ENCODE peak calls at places on chromosomes 7 and 10, in eight cellular contexts. One of them, this sample, is unnamed.

GRCh38 chr7:114070246-114070645 is 151.4 kb upstream of the PPP1R3A start:
- DNase-seq in cardiac fibroblast: peak
- DNase-seq in Calu3: no peak
- DNase-seq in foreskin keratinocyte: no peak
- DNase-seq in nephron progenitor cell: no peak
- DNase-seq in kidney epithelial cell: no peak
- DNase-seq in fibroblast of lung: peak
- DNase-seq in ovary: no peak
- DNase-seq in this sample: no peak

GRCh38 chr10:24793648-24794379 is 70.1 kb upstream of the ARHGAP21 start:
- DNase-seq in cardiac fibroblast: peak
- DNase-seq in Calu3: no peak
- DNase-seq in foreskin keratinocyte: no peak
- DNase-seq in nephron progenitor cell: no peak
- DNase-seq in kidney epithelial cell: no peak
- DNase-seq in fibroblast of lung: peak
- DNase-seq in ovary: no peak
- DNase-seq in this sample: no peak

GRCh38 chr10:36068542-36068941 is 426.4 kb upstream of the FZD8 start:
- DNase-seq in cardiac fibroblast: no peak
- DNase-seq in Calu3: no peak
- DNase-seq in foreskin keratinocyte: no peak
- DNase-seq in nephron progenitor cell: no peak
- DNase-seq in kidney epithelial cell: no peak
- DNase-seq in fibroblast of lung: no peak
- DNase-seq in ovary: no peak
- DNase-seq in this sample: no peak

GRCh38 chr10:69853064-69853463 is 51.4 kb downstream of the COL13A1 start:
- DNase-seq in cardiac fibroblast: no peak
- DNase-seq in Calu3: no peak
- DNase-seq in foreskin keratinocyte: no peak
- DNase-seq in nephron progenitor cell: no peak
- DNase-seq in kidney epithelial cell: no peak
- DNase-seq in fibroblast of lung: no peak
- DNase-seq in ovary: no peak
- DNase-seq in this sample: no peak

GRCh38 chr10:98405422-98405821 is 9.6 kb downstream of the PYROXD2 start:
- DNase-seq in cardiac fibroblast: no peak
- DNase-seq in Calu3: no peak
- DNase-seq in foreskin keratinocyte: no peak
- DNase-seq in nephron progenitor cell: no peak
- DNase-seq in kidney epithelial cell: no peak
- DNase-seq in fibroblast of lung: peak
- DNase-seq in ovary: no peak
- DNase-seq in this sample: no peak

GRCh38 chr7:28904539-28905143 is 53.5 kb downstream of the TRIL start:
- DNase-seq in cardiac fibroblast: peak
- DNase-seq in Calu3: no peak
- DNase-seq in foreskin keratinocyte: no peak
- DNase-seq in nephron progenitor cell: no peak
- DNase-seq in kidney epithelial cell: no peak
- DNase-seq in fibroblast of lung: peak
- DNase-seq in ovary: no peak
- DNase-seq in this sample: no peak

GRCh38 chr10:117541909-117542705 is 439 bp upstream of the EMX2 start:
- DNase-seq in cardiac fibroblast: peak
- DNase-seq in Calu3: no peak
- DNase-seq in foreskin keratinocyte: peak
- DNase-seq in nephron progenitor cell: peak
- DNase-seq in kidney epithelial cell: peak
- DNase-seq in fibroblast of lung: peak
- DNase-seq in ovary: peak
- DNase-seq in this sample: no peak

GRCh38 chr10:77041636-77042258 is 595.9 kb downstream of the KCNMA1 start:
- DNase-seq in cardiac fibroblast: peak
- DNase-seq in Calu3: no peak
- DNase-seq in foreskin keratinocyte: no peak
- DNase-seq in nephron progenitor cell: no peak
- DNase-seq in kidney epithelial cell: no peak
- DNase-seq in fibroblast of lung: no peak
- DNase-seq in ovary: no peak
- DNase-seq in this sample: no peak

GRCh38 chr7:92133133-92133736 is 1.0 kb downstream of the CYP51A1 start:
- DNase-seq in cardiac fibroblast: peak
- DNase-seq in Calu3: peak
- DNase-seq in foreskin keratinocyte: no peak
- DNase-seq in nephron progenitor cell: no peak
- DNase-seq in kidney epithelial cell: no peak
- DNase-seq in fibroblast of lung: peak
- DNase-seq in ovary: no peak
- DNase-seq in this sample: no peak

GRCh38 chr10:43905502-43906236 is 257.0 kb upstream of the ZNF32 start:
- DNase-seq in cardiac fibroblast: peak
- DNase-seq in Calu3: no peak
- DNase-seq in foreskin keratinocyte: no peak
- DNase-seq in nephron progenitor cell: no peak
- DNase-seq in kidney epithelial cell: no peak
- DNase-seq in fibroblast of lung: peak
- DNase-seq in ovary: peak
- DNase-seq in this sample: peak

GRCh38 chr10:124152139-124152780 is 58.9 kb upstream of the CHST15 start:
- DNase-seq in cardiac fibroblast: peak
- DNase-seq in Calu3: peak
- DNase-seq in foreskin keratinocyte: peak
- DNase-seq in nephron progenitor cell: no peak
- DNase-seq in kidney epithelial cell: peak
- DNase-seq in fibroblast of lung: peak
- DNase-seq in ovary: peak
- DNase-seq in this sample: peak

GRCh38 chr10:55550241-55550640 is 749.2 kb upstream of the PCDH15 start:
- DNase-seq in cardiac fibroblast: peak
- DNase-seq in Calu3: peak
- DNase-seq in foreskin keratinocyte: peak
- DNase-seq in nephron progenitor cell: no peak
- DNase-seq in kidney epithelial cell: peak
- DNase-seq in fibroblast of lung: peak
- DNase-seq in ovary: no peak
- DNase-seq in this sample: no peak

GRCh38 chr7:21426958-21427860 is 674 bp upstream of the SP4 start:
- DNase-seq in cardiac fibroblast: peak
- DNase-seq in Calu3: peak
- DNase-seq in foreskin keratinocyte: peak
- DNase-seq in nephron progenitor cell: peak
- DNase-seq in kidney epithelial cell: peak
- DNase-seq in fibroblast of lung: peak
- DNase-seq in ovary: peak
- DNase-seq in this sample: peak
- TF ChIP-seq CTCF in cardiac fibroblast: no peak
- TF ChIP-seq CTCF in Calu3: no peak
- TF ChIP-seq CTCF in foreskin keratinocyte: peak
- TF ChIP-seq CTCF in nephron progenitor cell: no peak
- TF ChIP-seq CTCF in kidney epithelial cell: no peak
- TF ChIP-seq CTCF in fibroblast of lung: no peak
- TF ChIP-seq CTCF in ovary: peak
- TF ChIP-seq CTCF in this sample: peak

GRCh38 chr10:71725998-71726672 is 6.6 kb upstream of the C10orf105 start:
- DNase-seq in cardiac fibroblast: peak
- DNase-seq in Calu3: peak
- DNase-seq in foreskin keratinocyte: no peak
- DNase-seq in nephron progenitor cell: peak
- DNase-seq in kidney epithelial cell: no peak
- DNase-seq in fibroblast of lung: peak
- DNase-seq in ovary: no peak
- DNase-seq in this sample: no peak
- TF ChIP-seq CTCF in cardiac fibroblast: peak
- TF ChIP-seq CTCF in Calu3: peak
- TF ChIP-seq CTCF in foreskin keratinocyte: peak
- TF ChIP-seq CTCF in nephron progenitor cell: no peak
- TF ChIP-seq CTCF in kidney epithelial cell: peak
- TF ChIP-seq CTCF in fibroblast of lung: peak
- TF ChIP-seq CTCF in ovary: no peak
- TF ChIP-seq CTCF in this sample: peak

DNA sequence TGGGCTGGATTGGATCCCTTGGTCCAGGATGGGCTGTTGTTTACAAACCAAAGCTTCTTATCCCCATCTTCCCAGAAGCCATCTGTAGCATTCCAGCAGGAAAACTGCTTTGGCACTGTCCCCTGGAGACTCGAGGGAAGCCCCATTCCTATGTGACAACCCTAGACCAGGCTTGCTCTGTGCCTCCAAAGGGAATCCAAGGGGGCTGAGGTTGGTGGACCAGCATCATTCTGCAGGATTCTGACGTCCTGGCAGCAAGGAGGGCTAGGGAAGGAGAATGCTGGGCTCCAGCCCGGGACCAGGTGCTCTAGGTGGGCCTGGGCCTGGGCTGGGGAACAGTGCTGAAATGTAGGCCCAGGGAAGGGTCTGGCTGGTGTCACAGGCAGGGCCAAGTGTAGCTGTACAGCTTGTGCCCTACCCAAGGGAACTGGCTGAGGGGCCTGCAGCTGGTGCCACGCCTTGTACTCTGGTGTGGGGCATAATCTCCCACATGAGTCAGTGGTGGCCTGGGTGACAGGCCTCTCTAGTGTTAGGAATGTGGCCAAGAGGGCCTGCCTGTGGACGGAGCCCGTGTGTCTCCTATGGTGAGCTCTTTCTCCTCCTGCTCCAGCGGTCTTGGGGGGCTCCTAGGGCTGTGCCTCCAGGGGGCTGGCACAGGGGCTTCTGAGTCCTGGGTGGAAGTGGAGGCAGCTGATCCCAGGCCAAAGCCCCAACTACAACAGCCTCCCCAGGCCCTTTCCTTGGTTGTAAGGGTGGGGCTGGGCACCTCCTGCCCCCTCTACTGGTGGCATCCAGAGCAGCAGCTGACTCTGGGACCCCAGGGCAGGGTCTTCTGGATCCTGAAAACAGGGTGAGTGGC is 25.2 kb downstream of the TRIM8 start:
- DNase-seq in cardiac fibroblast: no peak
- DNase-seq in Calu3: peak
- DNase-seq in foreskin keratinocyte: no peak
- DNase-seq in nephron progenitor cell: peak
- DNase-seq in kidney epithelial cell: no peak
- DNase-seq in fibroblast of lung: peak
- DNase-seq in ovary: peak
- DNase-seq in this sample: peak
- TF ChIP-seq CTCF in cardiac fibroblast: no peak
- TF ChIP-seq CTCF in Calu3: peak
- TF ChIP-seq CTCF in foreskin keratinocyte: no peak
- TF ChIP-seq CTCF in nephron progenitor cell: no peak
- TF ChIP-seq CTCF in kidney epithelial cell: peak
- TF ChIP-seq CTCF in fibroblast of lung: peak
- TF ChIP-seq CTCF in ovary: no peak
- TF ChIP-seq CTCF in this sample: peak

GRCh38 chr7:1140481-1141104 is 19.4 kb downstream of the ZFAND2A start:
- DNase-seq in cardiac fibroblast: no peak
- DNase-seq in Calu3: no peak
- DNase-seq in foreskin keratinocyte: no peak
- DNase-seq in nephron progenitor cell: no peak
- DNase-seq in kidney epithelial cell: no peak
- DNase-seq in fibroblast of lung: no peak
- DNase-seq in ovary: no peak
- DNase-seq in this sample: no peak

GRCh38 chr7:1142051-1142635 is 17.9 kb downstream of the ZFAND2A start:
- DNase-seq in cardiac fibroblast: no peak
- DNase-seq in Calu3: no peak
- DNase-seq in foreskin keratinocyte: no peak
- DNase-seq in nephron progenitor cell: no peak
- DNase-seq in kidney epithelial cell: no peak
- DNase-seq in fibroblast of lung: no peak
- DNase-seq in ovary: no peak
- DNase-seq in this sample: no peak

GRCh38 chr7:1149351-1149794 is 10.6 kb downstream of the ZFAND2A start:
- DNase-seq in cardiac fibroblast: no peak
- DNase-seq in Calu3: no peak
- DNase-seq in foreskin keratinocyte: no peak
- DNase-seq in nephron progenitor cell: no peak
- DNase-seq in kidney epithelial cell: no peak
- DNase-seq in fibroblast of lung: no peak
- DNase-seq in ovary: peak
- DNase-seq in this sample: no peak

GRCh38 chr7:1141651-1142050 is 18.3 kb downstream of the ZFAND2A start:
- DNase-seq in cardiac fibroblast: no peak
- DNase-seq in Calu3: no peak
- DNase-seq in foreskin keratinocyte: no peak
- DNase-seq in nephron progenitor cell: no peak
- DNase-seq in kidney epithelial cell: no peak
- DNase-seq in fibroblast of lung: no peak
- DNase-seq in ovary: no peak
- DNase-seq in this sample: no peak

GRCh38 chr7:1144269-1144771 is 15.7 kb downstream of the ZFAND2A start:
- DNase-seq in cardiac fibroblast: peak
- DNase-seq in Calu3: no peak
- DNase-seq in foreskin keratinocyte: no peak
- DNase-seq in nephron progenitor cell: no peak
- DNase-seq in kidney epithelial cell: no peak
- DNase-seq in fibroblast of lung: peak
- DNase-seq in ovary: peak
- DNase-seq in this sample: peak
- TF ChIP-seq CTCF in cardiac fibroblast: no peak
- TF ChIP-seq CTCF in Calu3: no peak
- TF ChIP-seq CTCF in foreskin keratinocyte: peak
- TF ChIP-seq CTCF in nephron progenitor cell: peak
- TF ChIP-seq CTCF in kidney epithelial cell: no peak
- TF ChIP-seq CTCF in fibroblast of lung: no peak
- TF ChIP-seq CTCF in ovary: no peak
- TF ChIP-seq CTCF in this sample: peak

GRCh38 chr7:95843286-95843685 is 70.9 kb downstream of the DYNC1I1 start:
- DNase-seq in cardiac fibroblast: peak
- DNase-seq in Calu3: no peak
- DNase-seq in foreskin keratinocyte: no peak
- DNase-seq in nephron progenitor cell: no peak
- DNase-seq in kidney epithelial cell: no peak
- DNase-seq in fibroblast of lung: peak
- DNase-seq in ovary: no peak
- DNase-seq in this sample: no peak
- TF ChIP-seq CTCF in cardiac fibroblast: peak
- TF ChIP-seq CTCF in Calu3: no peak
- TF ChIP-seq CTCF in foreskin keratinocyte: no peak
- TF ChIP-seq CTCF in nephron progenitor cell: no peak
- TF ChIP-seq CTCF in kidney epithelial cell: no peak
- TF ChIP-seq CTCF in fibroblast of lung: peak
- TF ChIP-seq CTCF in ovary: no peak
- TF ChIP-seq CTCF in this sample: no peak

GRCh38 chr7:108875139-108875538 is 305.5 kb downstream of the DNAJB9 start:
- DNase-seq in cardiac fibroblast: peak
- DNase-seq in Calu3: no peak
- DNase-seq in foreskin keratinocyte: no peak
- DNase-seq in nephron progenitor cell: peak
- DNase-seq in kidney epithelial cell: no peak
- DNase-seq in fibroblast of lung: peak
- DNase-seq in ovary: no peak
- DNase-seq in this sample: no peak
- TF ChIP-seq CTCF in cardiac fibroblast: peak
- TF ChIP-seq CTCF in Calu3: peak
- TF ChIP-seq CTCF in foreskin keratinocyte: peak
- TF ChIP-seq CTCF in nephron progenitor cell: peak
- TF ChIP-seq CTCF in kidney epithelial cell: no peak
- TF ChIP-seq CTCF in fibroblast of lung: peak
- TF ChIP-seq CTCF in ovary: no peak
- TF ChIP-seq CTCF in this sample: no peak

GRCh38 chr10:102629661-102630614 is 14.3 kb upstream of the TRIM8 start:
- DNase-seq in cardiac fibroblast: peak
- DNase-seq in Calu3: peak
- DNase-seq in foreskin keratinocyte: peak
- DNase-seq in nephron progenitor cell: peak
- DNase-seq in kidney epithelial cell: peak
- DNase-seq in fibroblast of lung: peak
- DNase-seq in ovary: peak
- DNase-seq in this sample: no peak
- TF ChIP-seq CTCF in cardiac fibroblast: no peak
- TF ChIP-seq CTCF in Calu3: no peak
- TF ChIP-seq CTCF in foreskin keratinocyte: no peak
- TF ChIP-seq CTCF in nephron progenitor cell: no peak
- TF ChIP-seq CTCF in kidney epithelial cell: no peak
- TF ChIP-seq CTCF in fibroblast of lung: no peak
- TF ChIP-seq CTCF in ovary: no peak
- TF ChIP-seq CTCF in this sample: no peak

This sample was measured in left ventricle myocardium inferior.